ENCODE peak calls at places on chromosomes 12 and 14, in seven cellular contexts. I is uterus, K is SJCRH30, Q is IMR-90, H is prostate gland, N is ovary, A is Peyer's patch. L is an unnamed sample.

GRCh38 chr14:68405959-68406358 is 386.9 kb downstream of the ZFP36L1 start:
- DNase-seq in I (no peak), A (no peak), H (no peak), K (no peak), Q (peak), N (no peak), L (no peak)

GRCh38 chr12:5941907-5942306 is 3.2 kb downstream of the ANO2 start:
- DNase-seq in Q (no peak), I (no peak), N (no peak), A (no peak), K (no peak), H (no peak), L (no peak)

GRCh38 chr12:131258396-131258795 is 304.7 kb downstream of the ADGRD1 start:
- DNase-seq in K (no peak), A (no peak), I (no peak), H (no peak), Q (no peak), N (no peak), L (no peak)

GRCh38 chr14:71725802-71726638 is 206.2 kb upstream of the RGS6 start:
- DNase-seq in N (no peak), I (no peak), K (no peak), Q (peak), A (no peak), H (no peak), L (no peak)

GRCh38 chr14:68181395-68182326 is 362.1 kb downstream of the RAD51B start:
- DNase-seq in I (no peak), H (no peak), K (no peak), A (no peak), N (no peak), Q (peak), L (no peak)

GRCh38 chr12:116160883-116161458 is 116.5 kb downstream of the MED13L start:
- DNase-seq in Q (no peak), A (no peak), K (no peak), H (no peak), N (no peak), I (no peak), L (no peak)

GRCh38 chr14:23366163-23366921 is 1.4 kb upstream of the EFS start:
- DNase-seq in A (no peak), H (peak), K (peak), Q (peak), N (peak), I (peak), L (peak)

GRCh38 chr14:23933108-23933507 is 20.5 kb upstream of the DHRS4 start:
- DNase-seq in N (no peak), K (no peak), H (no peak), I (no peak), A (no peak), Q (no peak), L (no peak)

GRCh38 chr14:81400202-81400678 is at the start of gene STON2:
- DNase-seq in I (no peak), N (no peak), H (peak), A (no peak), Q (no peak), K (peak), L (no peak)

GRCh38 chr12:32116897-32117296 is 10.2 kb downstream of the BICD1 start:
- DNase-seq in K (no peak), H (no peak), Q (peak), N (no peak), A (no peak), I (no peak), L (no peak)

GRCh38 chr12:115632323-115632722 is 645.2 kb downstream of the MED13L start:
- DNase-seq in N (no peak), H (peak), A (no peak), K (no peak), I (no peak), Q (peak), L (no peak)

GRCh38 chr12:39764944-39765560 is 145.4 kb upstream of the ABCD2 start:
- DNase-seq in H (no peak), N (no peak), A (no peak), K (peak), I (no peak), Q (peak), L (no peak)

GRCh38 chr12:43336962-43337555 is 214.9 kb downstream of the ADAMTS20 start:
- DNase-seq in N (no peak), K (peak), I (no peak), Q (peak), A (no peak), H (no peak), L (no peak)

GRCh38 chr12:25714219-25714984 is 161.3 kb upstream of the LMNTD1 start:
- DNase-seq in H (no peak), K (no peak), N (no peak), Q (no peak), A (no peak), I (no peak), L (no peak)

GRCh38 chr12:79020106-79020505 is 155.5 kb downstream of the SYT1 start:
- DNase-seq in A (no peak), H (no peak), Q (peak), K (no peak), I (no peak), N (no peak), L (no peak)

GRCh38 chr14:56196274-56196673 is 78.1 kb downstream of the PELI2 start:
- DNase-seq in A (no peak), H (no peak), I (no peak), K (peak), N (no peak), Q (peak), L (no peak)

GRCh38 chr12:16658699-16659098 is 52.7 kb upstream of the LMO3 start:
- DNase-seq in H (no peak), A (no peak), Q (no peak), I (no peak), N (no peak), K (no peak), L (no peak)

GRCh38 chr12:122558721-122559641 is 31.9 kb downstream of the KNTC1 start:
- DNase-seq in H (no peak), N (no peak), K (no peak), I (no peak), Q (no peak), A (no peak), L (no peak)

GRCh38 chr12:100733817-100734593 is 60.6 kb upstream of the ANO4 start:
- DNase-seq in N (no peak), I (no peak), K (peak), A (no peak), Q (peak), H (no peak), L (no peak)

GRCh38 chr14:99946652-99947489 is 118.4 kb upstream of the EVL start:
- DNase-seq in Q (no peak), N (no peak), A (peak), I (no peak), K (peak), H (no peak), L (peak)

GRCh38 chr12:58893421-58893986 is 26.8 kb downstream of the LRIG3 start:
- DNase-seq in N (no peak), A (no peak), Q (peak), H (no peak), K (no peak), I (no peak), L (no peak)

GRCh38 chr12:116697305-116698130 is 40.4 kb downstream of the SPRING1 start:
- DNase-seq in Q (no peak), N (no peak), A (no peak), K (peak), I (no peak), H (peak), L (no peak)

GRCh38 chr12:6925543-6926279 is 2.0 kb upstream of the ATN1 start:
- DNase-seq in N (peak), H (peak), I (peak), K (peak), A (no peak), Q (peak), L (peak)

GRCh38 chr14:100440758-100441203 is 117.6 kb downstream of the SLC25A47 start:
- DNase-seq in I (no peak), Q (peak), K (no peak), A (no peak), H (no peak), N (no peak), L (no peak)

GRCh38 chr12:46154221-46154975 is 114.4 kb downstream of the SLC38A1 start:
- DNase-seq in H (no peak), I (no peak), K (peak), A (no peak), Q (peak), N (no peak), L (no peak)

GRCh38 chr14:25090716-25091454 is 40.9 kb upstream of the STXBP6 start:
- DNase-seq in N (no peak), K (peak), A (no peak), H (peak), I (no peak), Q (peak), L (no peak)

GRCh38 chr12:17108877-17109520 is 503.0 kb upstream of the LMO3 start:
- DNase-seq in A (no peak), H (no peak), I (no peak), N (no peak), Q (no peak), K (peak), L (no peak)

GRCh38 chr12:46956451-46957035 is 122.9 kb upstream of the PCED1B start:
- DNase-seq in N (no peak), Q (no peak), K (peak), I (no peak), A (no peak), H (no peak), L (no peak)

GRCh38 chr12:113424915-113425823 is 3.0 kb downstream of the SDSL start:
- DNase-seq in I (no peak), H (no peak), Q (peak), N (peak), K (peak), A (no peak), L (no peak)

GRCh38 chr14:55126932-55127490 is 2.0 kb upstream of the LGALS3 start:
- DNase-seq in A (no peak), Q (no peak), K (no peak), H (peak), I (no peak), N (no peak), L (no peak)

GRCh38 chr14:58547649-58548048 is 90.1 kb upstream of the DACT1 start:
- DNase-seq in I (no peak), Q (no peak), A (no peak), H (no peak), K (no peak), N (no peak), L (no peak)

GRCh38 chr14:34593740-34594375 is 36.1 kb downstream of the SNX6 start:
- DNase-seq in I (no peak), K (no peak), H (no peak), N (no peak), Q (peak), A (no peak), L (no peak)

GRCh38 chr12:95882080-95882479 is 23.3 kb downstream of the SNRPF start:
- DNase-seq in I (no peak), N (no peak), Q (peak), K (no peak), A (no peak), H (no peak), L (no peak)

GRCh38 chr14:98474900-98475299 is 797.1 kb downstream of the BCL11B start:
- DNase-seq in Q (no peak), N (no peak), H (no peak), K (no peak), A (no peak), I (no peak), L (no peak)

GRCh38 chr14:22318951-22319350 is 270.1 kb downstream of the DAD1 start:
- DNase-seq in A (no peak), H (no peak), N (no peak), I (no peak), K (no peak), Q (peak), L (no peak)

GRCh38 chr14:22313172-22313801 is 275.7 kb downstream of the DAD1 start:
- DNase-seq in I (no peak), K (no peak), A (no peak), N (no peak), Q (peak), H (no peak), L (no peak)

GRCh38 chr14:22316473-22316872 is 272.6 kb downstream of the DAD1 start:
- DNase-seq in I (no peak), Q (no peak), K (no peak), N (no peak), A (no peak), H (no peak), L (no peak)

GRCh38 chr14:22314183-22314820 is 274.7 kb downstream of the DAD1 start:
- DNase-seq in N (no peak), H (peak), K (peak), Q (peak), I (no peak), A (no peak), L (no peak)

DNA sequence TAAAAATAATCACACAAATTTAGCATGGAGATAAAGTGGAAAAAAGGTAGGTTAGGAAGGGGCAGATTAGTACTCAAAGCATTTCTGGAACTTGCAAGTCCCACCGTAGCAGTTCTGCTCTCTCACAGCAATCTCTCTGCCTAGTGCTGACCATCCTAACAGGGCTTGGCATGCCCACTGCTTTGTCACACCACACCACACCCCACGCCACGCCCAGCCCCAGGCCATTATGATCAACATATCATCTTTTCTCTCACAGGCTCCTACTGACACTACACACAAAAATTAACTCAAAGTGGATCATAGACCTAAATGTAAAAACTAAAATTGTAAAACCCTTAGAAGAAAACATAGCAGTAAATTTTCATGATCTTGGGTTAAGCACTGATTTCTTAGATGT is 273.7 kb downstream of the DAD1 start:
- DNase-seq in H (no peak), I (no peak), K (no peak), Q (no peak), A (no peak), N (no peak), L (no peak)
- H3K4me3 ChIP-seq in H (no peak), I (no peak), K (no peak), Q (no peak), A (no peak), N (no peak), L (no peak)

GRCh38 chr12:124921200-124922008 is 7.0 kb upstream of the UBC start:
- DNase-seq in Q (peak), K (peak), I (peak), A (peak), H (peak), N (peak), L (peak)
- H3K4me3 ChIP-seq in Q (peak), K (peak), I (peak), A (peak), H (peak), N (peak), L (peak)

GRCh38 chr12:14880890-14881453 is 4.7 kb downstream of the MGP start:
- DNase-seq in N (no peak), A (no peak), H (no peak), I (no peak), Q (no peak), K (no peak), L (no peak)
- H3K4me3 ChIP-seq in N (no peak), A (no peak), H (no peak), I (no peak), Q (no peak), K (no peak), L (no peak)

GRCh38 chr12:27915536-27915935 is 57.0 kb downstream of the PTHLH start:
- DNase-seq in H (no peak), A (no peak), N (no peak), Q (no peak), K (no peak), I (no peak), L (no peak)
- H3K4me3 ChIP-seq in H (no peak), A (no peak), N (no peak), Q (no peak), K (no peak), I (no peak), L (no peak)

DNA sequence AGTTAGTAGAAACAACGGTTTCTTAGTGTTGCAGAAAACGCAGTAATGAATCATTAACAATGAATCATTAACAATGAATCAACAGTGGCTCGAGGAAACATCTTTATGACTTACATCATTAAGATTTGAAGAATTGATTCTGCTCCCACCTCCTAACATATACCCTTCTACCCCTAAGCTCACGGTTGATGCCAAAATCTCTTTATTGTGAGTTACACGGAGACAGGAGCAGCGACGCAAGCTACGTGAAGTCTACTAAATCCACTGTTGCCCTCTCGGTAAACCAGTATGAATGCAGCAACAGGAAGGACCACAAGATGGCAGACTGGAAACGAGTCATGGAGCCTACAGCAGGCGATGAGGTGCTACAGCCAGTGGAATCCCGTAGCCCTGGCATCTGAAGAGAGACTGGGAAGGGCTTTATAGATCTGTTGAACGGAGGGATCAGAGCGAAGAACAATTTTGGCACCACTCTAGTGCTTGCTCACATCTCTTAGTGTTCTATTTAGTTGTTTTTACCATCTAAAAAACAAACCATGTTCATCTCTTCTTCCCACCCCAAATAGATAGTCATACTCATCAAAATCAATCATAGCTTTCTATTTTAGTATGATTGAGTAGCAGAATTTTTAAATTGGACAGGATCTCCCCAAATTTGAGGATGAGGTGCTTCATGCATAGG is 332.7 kb downstream of the DUSP6 start:
- DNase-seq in H (peak), I (peak), N (peak), K (peak), Q (peak), A (peak), L (peak)
- H3K4me3 ChIP-seq in H (no peak), I (no peak), N (peak), K (peak), Q (peak), A (peak), L (peak)

GRCh38 chr12:69008510-69008909 is 75.5 kb upstream of the CPM start:
- DNase-seq in Q (peak), K (no peak), H (no peak), N (no peak), I (no peak), A (no peak), L (no peak)

GRCh38 chr12:69002969-69003368 is 70.0 kb upstream of the CPM start:
- DNase-seq in I (no peak), H (no peak), Q (peak), K (no peak), N (no peak), A (no peak), L (no peak)

GRCh38 chr12:69007166-69007857 is 74.3 kb upstream of the CPM start:
- DNase-seq in K (peak), N (peak), A (no peak), Q (peak), H (peak), I (no peak), L (no peak)

GRCh38 chr12:69007858-69008314 is 74.9 kb upstream of the CPM start:
- DNase-seq in K (peak), H (no peak), A (no peak), N (no peak), I (no peak), Q (no peak), L (no peak)
- H3K4me3 ChIP-seq in K (peak), H (no peak), A (no peak), N (no peak), I (no peak), Q (peak), L (no peak)

GRCh38 chr12:52906049-52906645 is 1.3 kb upstream of the KRT8 start:
- DNase-seq in A (no peak), Q (no peak), I (no peak), H (no peak), K (no peak), N (no peak), L (no peak)

GRCh38 chr12:52900896-52901714 is 3.8 kb downstream of the KRT8 start:
- DNase-seq in Q (no peak), A (no peak), K (no peak), H (no peak), I (no peak), N (no peak), L (no peak)

GRCh38 chr12:52901715-52902541 is 2.9 kb downstream of the KRT8 start:
- DNase-seq in Q (no peak), H (no peak), K (no peak), N (no peak), A (no peak), I (no peak), L (no peak)

GRCh38 chr12:52903855-52904508 is 894 bp downstream of the KRT8 start:
- DNase-seq in K (peak), A (no peak), N (peak), Q (no peak), I (peak), H (peak), L (no peak)

GRCh38 chr12:52903285-52903854 is 1.5 kb downstream of the KRT8 start:
- DNase-seq in I (peak), N (peak), A (peak), Q (peak), K (peak), H (peak), L (peak)
- H3K4me3 ChIP-seq in I (peak), N (peak), A (peak), Q (peak), K (peak), H (peak), L (peak)

DNA sequence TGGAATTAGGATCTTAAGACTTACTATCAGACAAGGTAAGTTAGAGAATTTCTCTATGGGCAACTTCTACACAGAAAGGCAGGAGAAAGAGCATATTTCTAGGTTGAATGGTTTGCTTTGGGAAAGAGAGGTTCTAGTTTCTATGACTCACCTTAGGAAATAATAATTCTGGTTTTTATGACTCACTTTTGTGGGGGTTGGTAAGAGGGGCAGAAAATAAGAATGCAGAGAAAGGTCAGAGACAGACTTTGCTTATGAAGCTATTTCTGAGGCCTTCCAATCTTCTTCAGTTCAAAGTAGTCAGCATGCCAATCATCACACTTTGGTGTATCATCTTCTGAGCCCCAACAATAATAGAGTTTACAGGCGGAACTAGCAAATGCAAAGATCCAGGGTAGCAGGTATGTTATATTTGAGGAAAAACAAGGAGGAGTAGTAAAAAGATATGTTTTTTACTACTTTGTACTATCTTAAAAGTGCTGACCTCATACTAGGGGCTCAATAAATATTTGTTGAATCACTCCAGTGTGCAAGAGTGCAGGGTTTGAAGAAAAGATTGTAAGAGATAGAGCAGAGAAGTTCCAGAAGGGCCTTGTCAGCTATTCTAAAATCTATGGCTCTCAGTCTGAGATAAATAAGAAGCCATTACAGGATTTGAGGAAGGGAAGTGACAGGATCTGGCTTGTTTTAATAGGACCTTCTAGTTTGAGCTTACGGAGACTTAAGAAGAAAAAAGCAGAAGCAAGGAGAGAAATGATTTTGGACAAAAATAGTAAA is 56.7 kb upstream of the LRFN5 start:
- DNase-seq in K (no peak), H (no peak), I (no peak), Q (peak), A (no peak), N (no peak), L (no peak)
- H3K4me3 ChIP-seq in K (no peak), H (no peak), I (no peak), Q (no peak), A (no peak), N (no peak), L (no peak)